ENCODE peak calls at places on chromosomes 4 and X, in six cellular contexts. One of them, this sample, is unnamed.

GRCh38 chr4:82097504-82097903 is 276.3 kb downstream of the HNRNPD start:
- DNase-seq in HCT116: no peak
- DNase-seq in GM12878: no peak
- DNase-seq in WTC11: no peak
- DNase-seq in K562: no peak
- DNase-seq in HEK293T: no peak
- DNase-seq in this sample: no peak

GRCh38 chrX:135086197-135086854 is 34.0 kb downstream of the ETDB start:
- DNase-seq in K562: peak
- DNase-seq in WTC11: no peak
- DNase-seq in HCT116: peak
- DNase-seq in HEK293T: peak
- DNase-seq in GM12878: peak
- DNase-seq in this sample: peak

GRCh38 chrX:102712216-102712966 is at the start of gene GPRASP2:
- DNase-seq in GM12878: no peak
- DNase-seq in HCT116: no peak
- DNase-seq in WTC11: peak
- DNase-seq in K562: peak
- DNase-seq in HEK293T: peak
- DNase-seq in this sample: no peak

GRCh38 chr4:180028682-180029081 is 2214.5 kb upstream of the TENM3 start:
- DNase-seq in GM12878: peak
- DNase-seq in HCT116: peak
- DNase-seq in HEK293T: peak
- DNase-seq in WTC11: peak
- DNase-seq in K562: peak
- DNase-seq in this sample: peak

GRCh38 chrX:38452603-38453002 is 100.2 kb downstream of the OTC start:
- DNase-seq in WTC11: no peak
- DNase-seq in HEK293T: no peak
- DNase-seq in HCT116: no peak
- DNase-seq in K562: no peak
- DNase-seq in GM12878: no peak
- DNase-seq in this sample: no peak

GRCh38 chr4:1274871-1275270 is 14.8 kb upstream of the MAEA start:
- DNase-seq in K562: no peak
- DNase-seq in HCT116: no peak
- DNase-seq in GM12878: no peak
- DNase-seq in HEK293T: no peak
- DNase-seq in WTC11: no peak
- DNase-seq in this sample: no peak

GRCh38 chr4:140300271-140300970 is 73.0 kb upstream of the SCOC start:
- DNase-seq in GM12878: no peak
- DNase-seq in HEK293T: no peak
- DNase-seq in WTC11: no peak
- DNase-seq in HCT116: peak
- DNase-seq in K562: no peak
- DNase-seq in this sample: no peak

GRCh38 chr4:159312236-159312635 is 209.4 kb downstream of the RAPGEF2 start:
- DNase-seq in WTC11: no peak
- DNase-seq in HEK293T: no peak
- DNase-seq in GM12878: no peak
- DNase-seq in K562: no peak
- DNase-seq in HCT116: no peak
- DNase-seq in this sample: no peak

GRCh38 chr4:81040175-81040659 is 9.7 kb downstream of the BMP3 start:
- DNase-seq in K562: peak
- DNase-seq in HCT116: no peak
- DNase-seq in WTC11: no peak
- DNase-seq in GM12878: no peak
- DNase-seq in HEK293T: peak
- DNase-seq in this sample: no peak

GRCh38 chrX:108439961-108440696 is 491 bp downstream of the COL4A5 start:
- DNase-seq in GM12878: no peak
- DNase-seq in HEK293T: peak
- DNase-seq in K562: peak
- DNase-seq in WTC11: no peak
- DNase-seq in HCT116: no peak
- DNase-seq in this sample: no peak

GRCh38 chr4:85968945-85969830 is 390.7 kb downstream of the MAPK10 start:
- DNase-seq in K562: peak
- DNase-seq in HCT116: no peak
- DNase-seq in HEK293T: peak
- DNase-seq in WTC11: no peak
- DNase-seq in GM12878: no peak
- DNase-seq in this sample: peak

GRCh38 chr4:17168571-17168970 is 270.1 kb upstream of the LDB2 start:
- DNase-seq in HEK293T: peak
- DNase-seq in GM12878: no peak
- DNase-seq in K562: no peak
- DNase-seq in WTC11: no peak
- DNase-seq in HCT116: no peak
- DNase-seq in this sample: no peak

GRCh38 chr4:116824172-116824571 is 261.2 kb downstream of the TRAM1L1 start:
- DNase-seq in HCT116: no peak
- DNase-seq in GM12878: no peak
- DNase-seq in K562: no peak
- DNase-seq in WTC11: no peak
- DNase-seq in HEK293T: no peak
- DNase-seq in this sample: no peak

GRCh38 chr4:44493924-44494323 is 45.3 kb upstream of the KCTD8 start:
- DNase-seq in WTC11: no peak
- DNase-seq in HCT116: no peak
- DNase-seq in K562: peak
- DNase-seq in HEK293T: peak
- DNase-seq in GM12878: no peak
- DNase-seq in this sample: peak

GRCh38 chr4:1233641-1234277 is 15.2 kb downstream of the CTBP1 start:
- DNase-seq in K562: no peak
- DNase-seq in HCT116: no peak
- DNase-seq in GM12878: no peak
- DNase-seq in HEK293T: no peak
- DNase-seq in WTC11: no peak
- DNase-seq in this sample: no peak

GRCh38 chr4:120749445-120750151 is 172.9 kb downstream of the PRDM5 start:
- DNase-seq in HEK293T: no peak
- DNase-seq in K562: no peak
- DNase-seq in HCT116: no peak
- DNase-seq in WTC11: no peak
- DNase-seq in GM12878: peak
- DNase-seq in this sample: no peak

GRCh38 chr4:85391568-85392410 is 83.2 kb upstream of the ARHGAP24 start:
- DNase-seq in HEK293T: no peak
- DNase-seq in WTC11: no peak
- DNase-seq in K562: no peak
- DNase-seq in HCT116: no peak
- DNase-seq in GM12878: peak
- DNase-seq in this sample: no peak

GRCh38 chr4:119025916-119026661 is 109.5 kb upstream of the MYOZ2 start:
- DNase-seq in HEK293T: no peak
- DNase-seq in GM12878: no peak
- DNase-seq in HCT116: peak
- DNase-seq in WTC11: no peak
- DNase-seq in K562: no peak
- DNase-seq in this sample: no peak

GRCh38 chr4:159047478-159048165 is 55.3 kb upstream of the RAPGEF2 start:
- DNase-seq in WTC11: no peak
- DNase-seq in K562: peak
- DNase-seq in HCT116: no peak
- DNase-seq in GM12878: no peak
- DNase-seq in HEK293T: no peak
- DNase-seq in this sample: peak

GRCh38 chr4:151783867-151784266 is 23.1 kb upstream of the GATB start:
- DNase-seq in GM12878: no peak
- DNase-seq in HEK293T: no peak
- DNase-seq in HCT116: no peak
- DNase-seq in K562: no peak
- DNase-seq in WTC11: no peak
- DNase-seq in this sample: no peak

GRCh38 chr4:183987987-183988392 is 82.9 kb downstream of the STOX2 start:
- DNase-seq in HEK293T: peak
- DNase-seq in WTC11: no peak
- DNase-seq in K562: peak
- DNase-seq in HCT116: peak
- DNase-seq in GM12878: no peak
- DNase-seq in this sample: peak

GRCh38 chr4:26120098-26120795 is 200.6 kb upstream of the RBPJ start:
- DNase-seq in HEK293T: no peak
- DNase-seq in HCT116: no peak
- DNase-seq in K562: no peak
- DNase-seq in GM12878: no peak
- DNase-seq in WTC11: no peak
- DNase-seq in this sample: peak

GRCh38 chrX:128020701-128021100 is 31.5 kb downstream of the ACTRT1 start:
- DNase-seq in K562: no peak
- DNase-seq in HEK293T: no peak
- DNase-seq in GM12878: no peak
- DNase-seq in WTC11: no peak
- DNase-seq in HCT116: no peak
- DNase-seq in this sample: peak

GRCh38 chr4:158170691-158171455 is 2.0 kb downstream of the GASK1B start:
- DNase-seq in K562: peak
- DNase-seq in WTC11: peak
- DNase-seq in GM12878: no peak
- DNase-seq in HEK293T: no peak
- DNase-seq in HCT116: no peak
- DNase-seq in this sample: peak

GRCh38 chr4:122293374-122294365 is 85.1 kb upstream of the ADAD1 start:
- DNase-seq in GM12878: no peak
- DNase-seq in WTC11: peak
- DNase-seq in HCT116: no peak
- DNase-seq in HEK293T: no peak
- DNase-seq in K562: no peak
- DNase-seq in this sample: no peak

GRCh38 chr4:83569967-83570366 is 34.1 kb downstream of the GPAT3 start:
- DNase-seq in WTC11: no peak
- DNase-seq in GM12878: no peak
- DNase-seq in K562: no peak
- DNase-seq in HCT116: no peak
- DNase-seq in HEK293T: no peak
- DNase-seq in this sample: no peak

GRCh38 chrX:25597561-25597960 is 540.6 kb upstream of the MAGEB18 start:
- DNase-seq in GM12878: no peak
- DNase-seq in HEK293T: no peak
- DNase-seq in WTC11: no peak
- DNase-seq in K562: no peak
- DNase-seq in HCT116: no peak
- DNase-seq in this sample: no peak

GRCh38 chr4:39931441-39931901 is 46.2 kb downstream of the PDS5A start:
- DNase-seq in HCT116: no peak
- DNase-seq in K562: no peak
- DNase-seq in WTC11: no peak
- DNase-seq in HEK293T: no peak
- DNase-seq in GM12878: no peak
- DNase-seq in this sample: no peak

GRCh38 chrX:111511477-111511876 is at the start of gene SERTM2:
- DNase-seq in HEK293T: no peak
- DNase-seq in K562: peak
- DNase-seq in HCT116: no peak
- DNase-seq in GM12878: no peak
- DNase-seq in WTC11: peak
- DNase-seq in this sample: no peak

DNA sequence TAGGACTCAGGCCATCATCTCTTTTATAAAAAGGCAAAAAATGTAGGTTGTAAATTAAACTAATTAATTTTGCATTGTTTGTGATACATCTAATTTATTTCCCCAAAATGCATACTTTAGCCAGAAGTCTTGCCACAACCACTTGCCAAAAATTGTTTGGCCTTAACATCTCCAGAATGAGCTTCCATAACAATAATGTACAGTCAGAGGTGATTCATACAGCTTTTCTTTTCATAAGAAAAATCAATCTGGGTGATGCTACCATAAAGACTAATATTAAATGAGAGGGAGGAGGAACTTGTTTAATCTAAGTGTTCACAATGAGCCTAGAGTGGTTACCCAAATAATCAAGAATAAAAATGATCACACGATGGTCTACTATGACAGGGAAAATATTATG is 59.3 kb downstream of the AMMECR1 start:
- DNase-seq in HCT116: no peak
- DNase-seq in WTC11: no peak
- DNase-seq in K562: no peak
- DNase-seq in GM12878: no peak
- DNase-seq in HEK293T: no peak
- DNase-seq in this sample: no peak
- TF ChIP-seq SP1 in HCT116: no peak
- TF ChIP-seq SP1 in WTC11: no peak
- TF ChIP-seq SP1 in K562: no peak
- TF ChIP-seq SP1 in GM12878: no peak
- TF ChIP-seq SP1 in HEK293T: no peak
- TF ChIP-seq SP1 in this sample: no peak

GRCh38 chr4:7660176-7660540 is 225.4 kb upstream of the PSAPL1 start:
- DNase-seq in GM12878: no peak
- DNase-seq in HEK293T: no peak
- DNase-seq in K562: no peak
- DNase-seq in HCT116: no peak
- DNase-seq in WTC11: no peak
- DNase-seq in this sample: no peak

GRCh38 chr4:7657545-7658296 is 223.0 kb upstream of the PSAPL1 start:
- DNase-seq in WTC11: no peak
- DNase-seq in HEK293T: no peak
- DNase-seq in K562: no peak
- DNase-seq in HCT116: no peak
- DNase-seq in GM12878: no peak
- DNase-seq in this sample: no peak

GRCh38 chr4:7660640-7661039 is 225.9 kb upstream of the PSAPL1 start:
- DNase-seq in HEK293T: no peak
- DNase-seq in K562: no peak
- DNase-seq in GM12878: no peak
- DNase-seq in HCT116: no peak
- DNase-seq in WTC11: no peak
- DNase-seq in this sample: no peak

GRCh38 chr4:7659429-7660175 is 224.9 kb upstream of the PSAPL1 start:
- DNase-seq in WTC11: no peak
- DNase-seq in K562: no peak
- DNase-seq in HEK293T: no peak
- DNase-seq in GM12878: no peak
- DNase-seq in HCT116: no peak
- DNase-seq in this sample: no peak

GRCh38 chr4:7658297-7659204 is 223.8 kb upstream of the PSAPL1 start:
- DNase-seq in GM12878: no peak
- DNase-seq in K562: no peak
- DNase-seq in HEK293T: no peak
- DNase-seq in WTC11: no peak
- DNase-seq in HCT116: no peak
- DNase-seq in this sample: peak
- TF ChIP-seq SP1 in GM12878: no peak
- TF ChIP-seq SP1 in K562: no peak
- TF ChIP-seq SP1 in HEK293T: no peak
- TF ChIP-seq SP1 in WTC11: no peak
- TF ChIP-seq SP1 in HCT116: no peak
- TF ChIP-seq SP1 in this sample: no peak

GRCh38 chr4:176792348-176793059 is at the start of gene VEGFC:
- DNase-seq in GM12878: no peak
- DNase-seq in HEK293T: peak
- DNase-seq in HCT116: no peak
- DNase-seq in K562: peak
- DNase-seq in WTC11: peak
- DNase-seq in this sample: peak
- TF ChIP-seq SP1 in GM12878: no peak
- TF ChIP-seq SP1 in HEK293T: no peak
- TF ChIP-seq SP1 in HCT116: no peak
- TF ChIP-seq SP1 in K562: no peak
- TF ChIP-seq SP1 in WTC11: no peak
- TF ChIP-seq SP1 in this sample: no peak

GRCh38 chr4:146490106-146490505 is 31.6 kb downstream of the SLC10A7 start:
- DNase-seq in HCT116: no peak
- DNase-seq in K562: no peak
- DNase-seq in GM12878: no peak
- DNase-seq in WTC11: no peak
- DNase-seq in HEK293T: no peak
- DNase-seq in this sample: no peak
- TF ChIP-seq SP1 in HCT116: no peak
- TF ChIP-seq SP1 in K562: no peak
- TF ChIP-seq SP1 in GM12878: no peak
- TF ChIP-seq SP1 in WTC11: no peak
- TF ChIP-seq SP1 in HEK293T: no peak
- TF ChIP-seq SP1 in this sample: no peak

This sample was measured in HepG2.